ENCODE peak calls at places on chromosomes 4 and X, in five cellular contexts. One of them, this sample, is unnamed.

GRCh38 chr4:81648576-81649272 is 177.0 kb upstream of the RASGEF1B start:
- DNase-seq in renal cortical epithelial cell: peak; percentile 83
- DNase-seq in Calu3: no peak
- DNase-seq in ACHN: peak; percentile 69
- DNase-seq in OCI-LY7: peak; percentile 88
- DNase-seq in this sample: peak; percentile 19

GRCh38 chrX:70769659-70770232 is 138.8 kb downstream of the TEX11 start:
- DNase-seq in renal cortical epithelial cell: peak; percentile 51
- DNase-seq in Calu3: no peak
- DNase-seq in ACHN: peak; percentile 2
- DNase-seq in OCI-LY7: peak; percentile 10
- DNase-seq in this sample: no peak

GRCh38 chr4:15794432-15794831 is 16.3 kb downstream of the CD38 start:
- DNase-seq in renal cortical epithelial cell: no peak
- DNase-seq in Calu3: no peak
- DNase-seq in ACHN: no peak
- DNase-seq in OCI-LY7: no peak
- DNase-seq in this sample: no peak

GRCh38 chr4:25113915-25114904 is 46.0 kb downstream of the SEPSECS start:
- DNase-seq in renal cortical epithelial cell: peak; percentile 57
- DNase-seq in Calu3: no peak
- DNase-seq in ACHN: peak; percentile 10
- DNase-seq in OCI-LY7: no peak
- DNase-seq in this sample: no peak

GRCh38 chr4:81786770-81787169 is 315.1 kb upstream of the RASGEF1B start:
- DNase-seq in renal cortical epithelial cell: no peak
- DNase-seq in Calu3: no peak
- DNase-seq in ACHN: no peak
- DNase-seq in OCI-LY7: no peak
- DNase-seq in this sample: no peak

GRCh38 chr4:145278341-145279121 is 98.1 kb upstream of the OTUD4 start:
- DNase-seq in renal cortical epithelial cell: peak; percentile 58
- DNase-seq in Calu3: no peak
- DNase-seq in ACHN: no peak
- DNase-seq in OCI-LY7: no peak
- DNase-seq in this sample: no peak

GRCh38 chr4:185396724-185397402 is at the start of gene ANKRD37:
- DNase-seq in renal cortical epithelial cell: peak; percentile 86
- DNase-seq in Calu3: peak; percentile 32
- DNase-seq in ACHN: no peak
- DNase-seq in OCI-LY7: no peak
- DNase-seq in this sample: no peak

GRCh38 chr4:97845758-97846157 is 297.5 kb downstream of the STPG2 start:
- DNase-seq in renal cortical epithelial cell: no peak
- DNase-seq in Calu3: no peak
- DNase-seq in ACHN: no peak
- DNase-seq in OCI-LY7: no peak
- DNase-seq in this sample: no peak

GRCh38 chr4:48184891-48185290 is 50.8 kb upstream of the TXK start:
- DNase-seq in renal cortical epithelial cell: peak; percentile 70
- DNase-seq in Calu3: no peak
- DNase-seq in ACHN: no peak
- DNase-seq in OCI-LY7: no peak
- DNase-seq in this sample: no peak

GRCh38 chr4:102736636-102737549 is 23.9 kb downstream of the MANBA start:
- DNase-seq in renal cortical epithelial cell: no peak
- DNase-seq in Calu3: peak; percentile 53
- DNase-seq in ACHN: no peak
- DNase-seq in OCI-LY7: no peak
- DNase-seq in this sample: no peak

GRCh38 chr4:1174941-1175634 is 2.7 kb upstream of the SPON2 start:
- DNase-seq in renal cortical epithelial cell: no peak
- DNase-seq in Calu3: no peak
- DNase-seq in ACHN: no peak
- DNase-seq in OCI-LY7: no peak
- DNase-seq in this sample: no peak

GRCh38 chrX:49844622-49845021 is 15.5 kb downstream of the PAGE4 start:
- DNase-seq in renal cortical epithelial cell: no peak
- DNase-seq in Calu3: no peak
- DNase-seq in ACHN: no peak
- DNase-seq in OCI-LY7: no peak
- DNase-seq in this sample: no peak

GRCh38 chr4:120723986-120724385 is 198.5 kb downstream of the PRDM5 start:
- DNase-seq in renal cortical epithelial cell: no peak
- DNase-seq in Calu3: no peak
- DNase-seq in ACHN: no peak
- DNase-seq in OCI-LY7: no peak
- DNase-seq in this sample: no peak

GRCh38 chr4:85496933-85497332 is 22.0 kb downstream of the ARHGAP24 start:
- DNase-seq in renal cortical epithelial cell: peak; percentile 10
- DNase-seq in Calu3: no peak
- DNase-seq in ACHN: no peak
- DNase-seq in OCI-LY7: no peak
- DNase-seq in this sample: no peak

GRCh38 chrX:64204701-64205440 is 637 bp downstream of the AMER1 start:
- DNase-seq in renal cortical epithelial cell: no peak
- DNase-seq in Calu3: peak; percentile 22
- DNase-seq in ACHN: peak; percentile 19
- DNase-seq in OCI-LY7: peak; percentile 31
- DNase-seq in this sample: no peak

GRCh38 chrX:148958896-148959295 is 458.5 kb downstream of the AFF2 start:
- DNase-seq in renal cortical epithelial cell: no peak
- DNase-seq in Calu3: no peak
- DNase-seq in ACHN: no peak
- DNase-seq in OCI-LY7: no peak
- DNase-seq in this sample: no peak

GRCh38 chrX:41086627-41086932 is 1.3 kb downstream of the USP9X start:
- DNase-seq in renal cortical epithelial cell: no peak
- DNase-seq in Calu3: no peak
- DNase-seq in ACHN: no peak
- DNase-seq in OCI-LY7: no peak
- DNase-seq in this sample: no peak

GRCh38 chr4:186762361-186762760 is 38.7 kb upstream of the FAT1 start:
- DNase-seq in renal cortical epithelial cell: peak; percentile 59
- DNase-seq in Calu3: no peak
- DNase-seq in ACHN: no peak
- DNase-seq in OCI-LY7: no peak
- DNase-seq in this sample: no peak

This sample was measured in GM12864.